ENCODE peak calls at places on chromosomes 13 and 19, in four cellular contexts. X is PC-3, J is fibroblast of lung, L is mammary epithelial cell. H is an unnamed sample.

GRCh38 chr19:8363803-8364771 is at the start of gene ANGPTL4:
- DNase-seq in X (peak), J (peak), L (peak), H (no peak)

GRCh38 chr19:19460258-19460731 is 54.8 kb downstream of the GATAD2A start:
- DNase-seq in X (no peak), J (no peak), L (no peak), H (peak)

GRCh38 chr13:30128095-30128494 is 179.3 kb downstream of the KATNAL1 start:
- DNase-seq in X (no peak), J (no peak), L (no peak), H (no peak)

GRCh38 chr13:29162638-29163037 is 342.5 kb downstream of the MTUS2 start:
- DNase-seq in X (peak), J (peak), L (no peak), H (no peak)

GRCh38 chr19:4896372-4896771 is 6.3 kb downstream of the ARRDC5 start:
- DNase-seq in X (peak), J (peak), L (peak), H (no peak)

GRCh38 chr13:66265446-66265845 is 964.7 kb downstream of the PCDH9 start:
- DNase-seq in X (no peak), J (no peak), L (no peak), H (no peak)

GRCh38 chr19:6055013-6055795 is 55.1 kb downstream of the RFX2 start:
- DNase-seq in X (no peak), J (no peak), L (no peak), H (no peak)

GRCh38 chr19:35490364-35490763 is at the start of gene KRTDAP:
- DNase-seq in X (no peak), J (no peak), L (no peak), H (no peak)

GRCh38 chr19:15195381-15195964 is 5.3 kb downstream of the NOTCH3 start:
- DNase-seq in X (peak), J (peak), L (peak), H (no peak)

GRCh38 chr13:98507060-98507797 is 69.7 kb downstream of the STK24 start:
- DNase-seq in X (peak), J (peak), L (no peak), H (no peak)

GRCh38 chr19:19651076-19651475 is 7.6 kb upstream of the GMIP start:
- DNase-seq in X (no peak), J (no peak), L (no peak), H (no peak)

GRCh38 chr19:47704024-47704423 is 9.2 kb upstream of the EHD2 start:
- DNase-seq in X (no peak), J (peak), L (no peak), H (no peak)

GRCh38 chr19:8025321-8025720 is 19.9 kb upstream of the ELAVL1 start:
- DNase-seq in X (no peak), J (no peak), L (no peak), H (peak)

GRCh38 chr13:109938255-109938936 is 152.0 kb upstream of the IRS2 start:
- DNase-seq in X (peak), J (peak), L (peak), H (no peak)

GRCh38 chr13:23790591-23791170 is 98.5 kb downstream of the MIPEP start:
- DNase-seq in X (no peak), J (peak), L (no peak), H (no peak)

GRCh38 chr19:2426661-2427322 is 594 bp downstream of the TIMM13 start:
- DNase-seq in X (peak), J (peak), L (peak), H (peak)

GRCh38 chr19:40304306-40304705 is 19.2 kb upstream of the AKT2 start:
- DNase-seq in X (no peak), J (no peak), L (no peak), H (no peak)

GRCh38 chr19:40960780-40961179 is 30.3 kb upstream of the CYP2B6 start:
- DNase-seq in X (no peak), J (no peak), L (no peak), H (no peak)

GRCh38 chr13:22211876-22212275 is 541.0 kb downstream of the FGF9 start:
- DNase-seq in X (no peak), J (no peak), L (no peak), H (no peak)

GRCh38 chr19:5358173-5358800 is 17.7 kb upstream of the PTPRS start:
- DNase-seq in X (peak), J (no peak), L (no peak), H (no peak)

GRCh38 chr19:11361037-11361770 is 6.0 kb downstream of the PLPPR2 start:
- DNase-seq in X (no peak), J (no peak), L (no peak), H (peak)

DNA sequence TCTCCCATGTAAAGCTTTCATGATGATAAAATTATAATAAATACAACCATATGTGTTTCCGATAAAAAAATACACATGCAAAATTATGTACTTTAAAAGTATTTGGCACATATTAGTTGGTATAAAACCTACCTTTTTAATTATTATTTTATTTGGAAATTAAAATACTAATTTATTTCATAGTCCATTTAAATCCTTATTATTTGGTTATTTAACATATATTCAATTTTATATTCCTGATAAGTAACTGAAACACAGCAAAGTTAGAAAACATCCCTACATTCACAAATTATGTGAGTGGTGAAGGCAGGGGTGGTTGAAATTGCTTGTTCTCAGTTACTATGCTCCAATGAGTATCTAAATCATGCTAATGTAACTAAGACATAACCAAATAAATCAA is 920.5 kb downstream of the SLITRK1 start:
- DNase-seq in X (no peak), J (no peak), L (no peak), H (no peak)
- H2AFZ ChIP-seq in X (no peak), J (no peak), L (no peak), H (no peak)

GRCh38 chr13:32902898-32903297 is 113.3 kb upstream of the KL start:
- DNase-seq in X (no peak), J (peak), L (no peak), H (no peak)

GRCh38 chr13:32904271-32904670 is 112.0 kb upstream of the KL start:
- DNase-seq in X (no peak), J (no peak), L (no peak), H (no peak)

GRCh38 chr13:32903720-32904119 is 112.5 kb upstream of the KL start:
- DNase-seq in X (peak), J (no peak), L (no peak), H (no peak)

GRCh38 chr13:32905063-32905863 is 111.0 kb upstream of the KL start:
- DNase-seq in X (peak), J (no peak), L (peak), H (peak)

GRCh38 chr13:32901994-32902780 is 114.0 kb upstream of the KL start:
- DNase-seq in X (no peak), J (no peak), L (no peak), H (no peak)
- H3K27ac ChIP-seq in X (no peak), J (peak), L (no peak), H (no peak)

GRCh38 chr13:92012787-92013186 is 614.4 kb downstream of the GPC5 start:
- DNase-seq in X (no peak), J (no peak), L (no peak), H (no peak)

DNA sequence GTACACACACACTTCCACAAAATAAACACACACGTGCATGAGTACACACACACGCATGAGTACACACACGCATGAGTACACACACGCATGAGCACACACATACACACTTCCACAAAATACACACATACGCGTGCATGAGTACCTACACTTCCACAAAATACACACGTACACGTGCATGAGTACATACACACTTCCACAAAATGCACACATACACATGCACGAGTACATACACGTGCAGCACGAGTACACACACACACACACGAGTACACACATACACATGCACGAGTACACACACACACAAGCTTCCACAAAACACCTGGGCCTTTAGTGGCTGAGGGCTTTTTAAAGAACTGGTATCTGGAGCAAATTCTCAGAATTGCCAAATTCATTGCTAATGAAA is 619.3 kb downstream of the GPC5 start:
- DNase-seq in X (no peak), J (no peak), L (no peak), H (no peak)
- H2AFZ ChIP-seq in X (no peak), J (no peak), L (no peak), H (no peak)

GRCh38 chr13:62551588-62551987 is 1135.9 kb upstream of the PCDH20 start:
- DNase-seq in X (no peak), J (no peak), L (no peak), H (no peak)

GRCh38 chr13:62556973-62557372 is 1141.3 kb upstream of the PCDH20 start:
- DNase-seq in X (peak), J (no peak), L (no peak), H (no peak)
- H3K27ac ChIP-seq in X (no peak), J (no peak), L (no peak), H (no peak)

GRCh38 chr19:46495789-46496099 is at the start of gene PNMA8B:
- DNase-seq in X (no peak), J (peak), L (peak), H (no peak)

GRCh38 chr19:46494936-46495788 is 505 bp downstream of the PNMA8B start:
- DNase-seq in X (no peak), J (no peak), L (no peak), H (no peak)

GRCh38 chr19:46492841-46493235 is 2.8 kb downstream of the PNMA8B start:
- DNase-seq in X (no peak), J (no peak), L (no peak), H (no peak)

GRCh38 chr19:46493236-46494114 is 2.2 kb downstream of the PNMA8B start:
- DNase-seq in X (no peak), J (no peak), L (no peak), H (no peak)

DNA sequence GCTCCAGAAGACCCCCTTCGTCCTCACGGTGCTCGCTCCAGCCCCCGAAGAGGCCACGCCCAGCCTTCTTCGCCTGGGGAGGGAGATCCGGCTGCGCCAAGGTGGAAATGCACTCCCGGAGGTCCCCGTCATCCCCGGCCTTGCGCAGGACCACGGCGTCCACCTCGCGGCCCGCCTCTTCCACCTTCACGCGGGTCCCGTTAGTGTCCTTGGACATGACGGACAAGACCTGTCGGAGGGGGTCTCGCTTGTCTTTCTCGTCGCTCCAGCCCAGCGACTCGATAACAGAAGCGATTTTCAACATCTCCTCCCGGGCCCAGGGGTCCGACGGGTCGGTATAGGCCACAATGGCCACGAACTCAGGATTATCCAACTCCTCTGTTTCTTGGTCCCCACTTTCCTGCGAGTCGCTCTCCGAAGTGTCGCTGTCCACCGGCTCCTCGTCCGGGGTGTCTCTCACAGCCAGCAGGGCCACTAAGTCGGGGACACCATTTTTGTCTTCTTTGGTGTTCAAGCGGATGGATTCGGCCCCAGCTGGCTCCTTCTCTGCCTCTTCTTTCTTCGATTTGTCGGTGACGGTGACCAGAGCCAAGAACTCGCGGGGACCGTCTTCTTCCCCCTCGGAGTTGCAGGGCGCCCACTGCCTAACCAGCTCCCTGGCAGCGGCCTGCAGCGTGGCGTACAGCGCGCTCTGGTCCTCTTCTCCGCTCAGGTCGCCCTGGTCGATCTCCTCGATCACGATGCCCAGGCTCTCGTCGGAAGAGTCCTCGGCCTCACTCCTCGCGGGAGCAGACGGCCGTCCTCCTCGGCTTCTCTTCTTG is 1.3 kb downstream of the PNMA8B start:
- DNase-seq in X (no peak), J (no peak), L (no peak), H (no peak)
- H2AFZ ChIP-seq in X (no peak), J (no peak), L (no peak), H (no peak)

H was measured in Karpas-422.